ENCODE peak calls at places on chromosomes 3 and 15, in six cellular contexts. One of them, this sample, is unnamed.
A peak's percentile ranks its signal among the peaks of the same experiment; 100 is the strongest.

GRCh38 chr3:3196148-3196861 is 16.8 kb upstream of the CRBN start:
- DNase-seq in psoas muscle: no peak
- DNase-seq in endothelial cell: peak; percentile 20
- DNase-seq in H9: peak; percentile 34
- DNase-seq in coronary artery: no peak
- DNase-seq in HCT116: peak; percentile 4
- DNase-seq in this sample: no peak

GRCh38 chr15:26298666-26299065 is 435.5 kb upstream of the ATP10A start:
- DNase-seq in HCT116: no peak
- DNase-seq in endothelial cell: no peak
- DNase-seq in coronary artery: no peak
- DNase-seq in H9: no peak
- DNase-seq in psoas muscle: no peak
- DNase-seq in this sample: no peak

GRCh38 chr3:48507256-48508061 is 3.5 kb upstream of the SHISA5 start:
- DNase-seq in psoas muscle: peak; percentile 61
- DNase-seq in endothelial cell: peak; percentile 55
- DNase-seq in H9: peak; percentile 95
- DNase-seq in HCT116: peak; percentile 87
- DNase-seq in coronary artery: no peak
- DNase-seq in this sample: peak; percentile 48

GRCh38 chr3:66338927-66339326 is 118.1 kb downstream of the SLC25A26 start:
- DNase-seq in H9: no peak
- DNase-seq in coronary artery: no peak
- DNase-seq in psoas muscle: no peak
- DNase-seq in HCT116: no peak
- DNase-seq in endothelial cell: no peak
- DNase-seq in this sample: no peak

GRCh38 chr15:92527197-92527596 is 128.4 kb downstream of the FAM174B start:
- DNase-seq in psoas muscle: no peak
- DNase-seq in coronary artery: no peak
- DNase-seq in endothelial cell: no peak
- DNase-seq in HCT116: no peak
- DNase-seq in H9: no peak
- DNase-seq in this sample: no peak

GRCh38 chr3:177110308-177111254 is 86.7 kb downstream of the TBL1XR1 start:
- DNase-seq in HCT116: no peak
- DNase-seq in psoas muscle: no peak
- DNase-seq in endothelial cell: no peak
- DNase-seq in H9: no peak
- DNase-seq in coronary artery: no peak
- DNase-seq in this sample: no peak

GRCh38 chr15:101070502-101071273 is 151.5 kb downstream of the LRRK1 start:
- DNase-seq in psoas muscle: no peak
- DNase-seq in endothelial cell: no peak
- DNase-seq in coronary artery: no peak
- DNase-seq in HCT116: no peak
- DNase-seq in H9: no peak
- DNase-seq in this sample: no peak

GRCh38 chr15:67834593-67835348 is 5.1 kb downstream of the RNU6-1 start:
- DNase-seq in H9: no peak
- DNase-seq in coronary artery: no peak
- DNase-seq in HCT116: no peak
- DNase-seq in endothelial cell: no peak
- DNase-seq in psoas muscle: no peak
- DNase-seq in this sample: no peak

GRCh38 chr15:73291441-73291840 is 77.3 kb downstream of the HCN4 start:
- DNase-seq in psoas muscle: no peak
- DNase-seq in coronary artery: no peak
- DNase-seq in endothelial cell: no peak
- DNase-seq in HCT116: no peak
- DNase-seq in H9: no peak
- DNase-seq in this sample: no peak

GRCh38 chr3:104198136-104198535 is 1168.6 kb upstream of the ALCAM start:
- DNase-seq in endothelial cell: no peak
- DNase-seq in HCT116: no peak
- DNase-seq in psoas muscle: no peak
- DNase-seq in H9: no peak
- DNase-seq in coronary artery: no peak
- DNase-seq in this sample: no peak

GRCh38 chr3:78978037-78978436 is 789.8 kb downstream of the ROBO1 start:
- DNase-seq in endothelial cell: no peak
- DNase-seq in psoas muscle: no peak
- DNase-seq in coronary artery: no peak
- DNase-seq in H9: no peak
- DNase-seq in HCT116: no peak
- DNase-seq in this sample: no peak
- TF ChIP-seq CTCF in endothelial cell: peak; percentile 37
- TF ChIP-seq CTCF in psoas muscle: peak; percentile 29
- TF ChIP-seq CTCF in coronary artery: no peak
- TF ChIP-seq CTCF in H9: peak; percentile 57
- TF ChIP-seq CTCF in HCT116: no peak
- TF ChIP-seq CTCF in this sample: peak; percentile 42

GRCh38 chr3:139529624-139530023 is 9.9 kb downstream of the RBP1 start:
- DNase-seq in coronary artery: no peak
- DNase-seq in psoas muscle: no peak
- DNase-seq in HCT116: no peak
- DNase-seq in H9: no peak
- DNase-seq in endothelial cell: no peak
- DNase-seq in this sample: no peak
- TF ChIP-seq CTCF in coronary artery: no peak
- TF ChIP-seq CTCF in psoas muscle: no peak
- TF ChIP-seq CTCF in HCT116: no peak
- TF ChIP-seq CTCF in H9: no peak
- TF ChIP-seq CTCF in endothelial cell: no peak
- TF ChIP-seq CTCF in this sample: no peak

DNA sequence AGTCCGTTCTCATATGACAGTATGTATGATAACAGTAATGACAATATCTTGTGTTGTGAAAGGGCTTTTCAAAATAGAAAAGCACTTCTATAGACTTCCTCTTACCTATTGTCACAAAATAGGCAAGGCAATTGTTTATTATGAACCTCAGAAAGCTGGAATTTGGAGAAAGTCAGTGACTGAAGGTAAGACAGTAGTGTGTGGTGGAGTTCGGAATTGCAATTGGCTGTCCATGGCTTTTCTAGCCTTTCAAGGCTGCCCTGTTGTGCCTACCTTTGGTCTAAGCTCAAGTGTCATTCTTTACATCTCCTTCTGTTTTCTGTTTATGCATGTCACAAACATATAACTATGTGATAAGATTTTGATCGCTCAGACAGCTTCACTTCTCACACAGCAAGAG is 219.3 kb upstream of the NR2E3 start:
- DNase-seq in HCT116: no peak
- DNase-seq in H9: no peak
- DNase-seq in endothelial cell: no peak
- DNase-seq in coronary artery: no peak
- DNase-seq in psoas muscle: no peak
- DNase-seq in this sample: no peak
- TF ChIP-seq CTCF in HCT116: peak; percentile 29
- TF ChIP-seq CTCF in H9: peak; percentile 44
- TF ChIP-seq CTCF in endothelial cell: no peak
- TF ChIP-seq CTCF in coronary artery: no peak
- TF ChIP-seq CTCF in psoas muscle: no peak
- TF ChIP-seq CTCF in this sample: peak; percentile 26

GRCh38 chr3:161766301-161766700 is 269.7 kb downstream of the OTOL1 start:
- DNase-seq in H9: no peak
- DNase-seq in psoas muscle: no peak
- DNase-seq in coronary artery: no peak
- DNase-seq in HCT116: no peak
- DNase-seq in endothelial cell: no peak
- DNase-seq in this sample: no peak

GRCh38 chr3:161770532-161771386 is 274.2 kb downstream of the OTOL1 start:
- DNase-seq in endothelial cell: no peak
- DNase-seq in coronary artery: no peak
- DNase-seq in psoas muscle: no peak
- DNase-seq in H9: no peak
- DNase-seq in HCT116: no peak
- DNase-seq in this sample: no peak
- TF ChIP-seq CTCF in endothelial cell: no peak
- TF ChIP-seq CTCF in coronary artery: no peak
- TF ChIP-seq CTCF in psoas muscle: no peak
- TF ChIP-seq CTCF in H9: no peak
- TF ChIP-seq CTCF in HCT116: no peak
- TF ChIP-seq CTCF in this sample: no peak

DNA sequence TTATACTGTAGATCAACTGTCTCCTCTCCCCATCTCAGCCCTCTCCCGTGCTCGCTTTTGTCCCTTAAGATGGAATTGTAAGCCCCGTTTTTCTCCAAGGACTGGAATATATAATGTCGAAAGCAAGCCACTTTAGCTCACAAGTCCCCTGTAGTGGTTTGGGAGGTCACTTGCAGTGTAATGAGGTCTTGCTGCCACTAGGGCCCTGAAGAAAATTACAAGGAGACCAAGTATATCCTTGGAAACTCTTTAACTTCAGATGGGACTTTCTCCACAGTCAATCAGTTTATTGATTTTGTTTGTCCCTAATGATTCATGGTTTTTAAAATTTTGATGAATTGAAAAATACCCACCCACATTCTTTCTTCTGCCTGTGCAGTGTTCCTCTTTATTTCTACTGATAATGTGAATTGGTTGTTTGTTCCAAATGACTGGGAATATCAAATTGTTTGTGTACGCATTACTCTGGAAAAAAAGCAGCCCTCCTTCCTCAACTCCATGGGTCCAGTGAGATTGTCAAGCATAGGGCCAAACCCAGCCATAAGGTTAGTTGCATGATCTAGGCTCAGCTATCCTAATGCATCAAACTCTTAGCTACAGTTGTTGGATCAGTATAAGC is 294.8 kb downstream of the MCTP2 start:
- DNase-seq in endothelial cell: peak; percentile 9
- DNase-seq in H9: peak; percentile 55
- DNase-seq in HCT116: peak; percentile 19
- DNase-seq in psoas muscle: no peak
- DNase-seq in coronary artery: no peak
- DNase-seq in this sample: no peak
- TF ChIP-seq CTCF in endothelial cell: peak; percentile 74
- TF ChIP-seq CTCF in H9: peak; percentile 70
- TF ChIP-seq CTCF in HCT116: peak; percentile 67
- TF ChIP-seq CTCF in psoas muscle: no peak
- TF ChIP-seq CTCF in coronary artery: no peak
- TF ChIP-seq CTCF in this sample: peak; percentile 62

GRCh38 chr3:152071924-152072323 is 196.8 kb upstream of the MBNL1 start:
- DNase-seq in endothelial cell: peak; percentile 3
- DNase-seq in psoas muscle: no peak
- DNase-seq in coronary artery: no peak
- DNase-seq in H9: no peak
- DNase-seq in HCT116: peak; percentile 1
- DNase-seq in this sample: no peak
- TF ChIP-seq CTCF in endothelial cell: no peak
- TF ChIP-seq CTCF in psoas muscle: peak; percentile 58
- TF ChIP-seq CTCF in coronary artery: peak; percentile 27
- TF ChIP-seq CTCF in H9: peak; percentile 69
- TF ChIP-seq CTCF in HCT116: peak; percentile 24
- TF ChIP-seq CTCF in this sample: peak; percentile 45

GRCh38 chr15:79025201-79025600 is 65.4 kb downstream of the RASGRF1 start:
- DNase-seq in HCT116: no peak
- DNase-seq in coronary artery: no peak
- DNase-seq in psoas muscle: no peak
- DNase-seq in endothelial cell: peak; percentile 40
- DNase-seq in H9: no peak
- DNase-seq in this sample: no peak
- TF ChIP-seq CTCF in HCT116: peak; percentile 9
- TF ChIP-seq CTCF in coronary artery: no peak
- TF ChIP-seq CTCF in psoas muscle: no peak
- TF ChIP-seq CTCF in endothelial cell: no peak
- TF ChIP-seq CTCF in H9: peak; percentile 53
- TF ChIP-seq CTCF in this sample: peak; percentile 24

DNA sequence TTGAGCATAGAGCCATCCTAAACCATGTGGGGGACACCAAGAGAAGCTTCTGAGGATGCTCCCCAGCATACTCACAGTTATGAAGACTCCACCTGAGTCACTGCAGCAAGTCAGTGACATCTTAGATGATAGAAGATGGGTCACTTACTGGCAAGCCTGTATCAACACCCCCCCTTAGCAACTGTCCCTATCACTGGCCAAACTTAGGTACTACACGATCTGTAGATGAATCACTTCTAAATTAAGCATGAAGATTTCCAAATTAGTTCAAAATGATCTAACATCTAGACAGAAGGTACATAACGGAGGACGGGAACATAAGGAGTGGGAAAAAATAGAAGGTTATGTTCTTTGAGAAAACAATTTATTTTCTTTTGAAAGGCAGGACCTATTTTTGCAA is 13.2 kb upstream of the LMCD1 start:
- DNase-seq in HCT116: no peak
- DNase-seq in psoas muscle: no peak
- DNase-seq in H9: no peak
- DNase-seq in coronary artery: no peak
- DNase-seq in endothelial cell: no peak
- DNase-seq in this sample: no peak
- TF ChIP-seq CTCF in HCT116: peak; percentile 25
- TF ChIP-seq CTCF in psoas muscle: no peak
- TF ChIP-seq CTCF in H9: no peak
- TF ChIP-seq CTCF in coronary artery: no peak
- TF ChIP-seq CTCF in endothelial cell: no peak
- TF ChIP-seq CTCF in this sample: no peak

GRCh38 chr3:16587047-16587702 is 18.0 kb downstream of the DAZL start:
- DNase-seq in H9: no peak
- DNase-seq in coronary artery: no peak
- DNase-seq in HCT116: no peak
- DNase-seq in endothelial cell: no peak
- DNase-seq in psoas muscle: no peak
- DNase-seq in this sample: no peak
- TF ChIP-seq CTCF in H9: peak; percentile 28
- TF ChIP-seq CTCF in coronary artery: no peak
- TF ChIP-seq CTCF in HCT116: peak; percentile 14
- TF ChIP-seq CTCF in endothelial cell: no peak
- TF ChIP-seq CTCF in psoas muscle: no peak
- TF ChIP-seq CTCF in this sample: no peak